ENCODE peak calls at places on chromosomes 3 and 15, in seven cellular contexts. L is cardiac muscle cell; B is left ventricle myocardium inferior; E is activated T-cell treated with anti-CD3 and anti-CD28 coated beads, Interleukin-2, amount 50 U/mL, for 24 hours; F is NCI-H1417; H is DMS153; Y is NCI-H1092 treated with DMSO at 0.1 percent for 48 hours. P is an unnamed sample.

GRCh38 chr3:126126292-126126691 is 42.4 kb upstream of the SLC41A3 start:
- DNase-seq in L (no peak), B (no peak), E (peak; percentile 20), F (no peak), H (no peak), Y (no peak), P (no peak)

GRCh38 chr3:14946749-14947104 is 656 bp upstream of the NR2C2 start:
- DNase-seq in L (no peak), B (no peak), E (no peak), F (peak; percentile 54), H (no peak), Y (peak; percentile 45), P (peak; percentile 33)

GRCh38 chr3:113496924-113497323 is 18.0 kb downstream of the SPICE1 start:
- DNase-seq in L (peak; percentile 60), B (no peak), E (no peak), F (no peak), H (no peak), Y (no peak), P (no peak)

GRCh38 chr15:63218114-63218808 is 28.9 kb downstream of the RAB8B start:
- DNase-seq in L (peak; percentile 66), B (no peak), E (no peak), F (peak; percentile 50), H (no peak), Y (no peak), P (no peak)

GRCh38 chr15:55786341-55786740 is 43.4 kb upstream of the PRTG start:
- DNase-seq in L (no peak), B (no peak), E (no peak), F (no peak), H (no peak), Y (no peak), P (no peak)

GRCh38 chr3:37510749-37511148 is 336.4 kb upstream of the LRRFIP2 start:
- DNase-seq in L (no peak), B (no peak), E (no peak), F (no peak), H (no peak), Y (no peak), P (no peak)

GRCh38 chr3:32124977-32125376 is 18.6 kb downstream of the GPD1L start:
- DNase-seq in L (no peak), B (no peak), E (no peak), F (no peak), H (no peak), Y (no peak), P (no peak)

GRCh38 chr3:35200056-35200455 is 439.3 kb upstream of the ARPP21 start:
- DNase-seq in L (peak; percentile 68), B (no peak), E (no peak), F (no peak), H (no peak), Y (no peak), P (no peak)

GRCh38 chr15:72751751-72752455 is 31.7 kb downstream of the ADPGK start:
- DNase-seq in L (peak; percentile 48), B (peak; percentile 16), E (no peak), F (no peak), H (no peak), Y (no peak), P (no peak)

GRCh38 chr3:138939563-138940241 is 7.2 kb downstream of the FOXL2 start:
- DNase-seq in L (no peak), B (no peak), E (peak; percentile 39), F (no peak), H (no peak), Y (no peak), P (no peak)

P was measured in A549.